ENCODE peak calls at places on chromosomes 7 and 10, in nine cellular contexts. X is breast epithelium; Y is upper lobe of right lung; Q is CD8-positive, alpha-beta T cell; G is H1; P is spleen; Z is IMR-90; R is adrenal gland; D is uterus. N is an unnamed sample.

GRCh38 chr10:93357680-93358079 is 124.5 kb downstream of the MYOF start:
- DNase-seq in X (no peak), Y (no peak), Q (no peak), G (no peak), P (no peak), Z (peak; percentile 32), R (no peak), D (no peak), N (no peak)

GRCh38 chr10:106929291-106929925 is 235.1 kb downstream of the SORCS1 start:
- DNase-seq in X (no peak), Y (no peak), Q (no peak), G (no peak), P (no peak), Z (no peak), R (no peak), D (no peak), N (no peak)

GRCh38 chr10:72762042-72762441 is 70.1 kb downstream of the MCU start:
- DNase-seq in X (no peak), Y (no peak), Q (no peak), G (no peak), P (no peak), Z (no peak), R (no peak), D (no peak), N (no peak)

GRCh38 chr7:66140924-66141323 is 26.3 kb downstream of the CRCP start:
- DNase-seq in X (peak; percentile 65), Y (peak; percentile 74), Q (no peak), G (no peak), P (no peak), Z (peak; percentile 84), R (peak; percentile 88), D (peak; percentile 77), N (no peak)

GRCh38 chr10:21261705-21262285 is 263.7 kb downstream of the SKIDA1 start:
- DNase-seq in X (no peak), Y (no peak), Q (no peak), G (no peak), P (peak; percentile 15), Z (no peak), R (no peak), D (no peak), N (no peak)

GRCh38 chr7:473211-473734 is 46.4 kb downstream of the PDGFA start:
- DNase-seq in X (no peak), Y (peak; percentile 58), Q (no peak), G (peak; percentile 43), P (peak; percentile 66), Z (no peak), R (peak; percentile 10), D (no peak), N (no peak)

GRCh38 chr7:66296555-66296954 is 91.4 kb downstream of the TPST1 start:
- DNase-seq in X (no peak), Y (no peak), Q (no peak), G (no peak), P (no peak), Z (peak; percentile 38), R (no peak), D (no peak), N (no peak)

GRCh38 chr10:100998991-100999741 is 442 bp upstream of the LZTS2 start:
- DNase-seq in X (peak; percentile 86), Y (peak; percentile 93), Q (peak; percentile 76), G (peak; percentile 87), P (peak; percentile 97), Z (peak; percentile 75), R (peak; percentile 77), D (peak; percentile 87), N (peak; percentile 81)

GRCh38 chr7:17774248-17774647 is 166.0 kb downstream of the SNX13 start:
- DNase-seq in X (no peak), Y (no peak), Q (no peak), G (no peak), P (no peak), Z (peak; percentile 91), R (no peak), D (no peak), N (no peak)

GRCh38 chr10:48465860-48466521 is 138.9 kb downstream of the ARHGAP22 start:
- DNase-seq in X (peak; percentile 48), Y (peak; percentile 45), Q (no peak), G (peak; percentile 55), P (no peak), Z (no peak), R (no peak), D (no peak), N (no peak)

GRCh38 chr10:46215426-46215825 is 71.4 kb upstream of the ANTXRL start:
- DNase-seq in X (no peak), Y (peak; percentile 41), Q (no peak), G (peak; percentile 28), P (peak; percentile 42), Z (no peak), R (no peak), D (no peak), N (no peak)

GRCh38 chr10:129963076-129963830 is 821 bp downstream of the EBF3 start:
- DNase-seq in X (no peak), Y (no peak), Q (no peak), G (peak; percentile 65), P (peak; percentile 71), Z (peak; percentile 40), R (no peak), D (peak; percentile 22), N (no peak)

GRCh38 chr7:29921404-29922010 is 68.1 kb downstream of the SCRN1 start:
- DNase-seq in X (no peak), Y (no peak), Q (peak; percentile 32), G (peak; percentile 67), P (no peak), Z (peak; percentile 57), R (peak; percentile 31), D (no peak), N (peak; percentile 20)

GRCh38 chr7:127949670-127950069 is 81.6 kb downstream of the LRRC4 start:
- DNase-seq in X (no peak), Y (no peak), Q (no peak), G (no peak), P (no peak), Z (no peak), R (no peak), D (no peak), N (no peak)

DNA sequence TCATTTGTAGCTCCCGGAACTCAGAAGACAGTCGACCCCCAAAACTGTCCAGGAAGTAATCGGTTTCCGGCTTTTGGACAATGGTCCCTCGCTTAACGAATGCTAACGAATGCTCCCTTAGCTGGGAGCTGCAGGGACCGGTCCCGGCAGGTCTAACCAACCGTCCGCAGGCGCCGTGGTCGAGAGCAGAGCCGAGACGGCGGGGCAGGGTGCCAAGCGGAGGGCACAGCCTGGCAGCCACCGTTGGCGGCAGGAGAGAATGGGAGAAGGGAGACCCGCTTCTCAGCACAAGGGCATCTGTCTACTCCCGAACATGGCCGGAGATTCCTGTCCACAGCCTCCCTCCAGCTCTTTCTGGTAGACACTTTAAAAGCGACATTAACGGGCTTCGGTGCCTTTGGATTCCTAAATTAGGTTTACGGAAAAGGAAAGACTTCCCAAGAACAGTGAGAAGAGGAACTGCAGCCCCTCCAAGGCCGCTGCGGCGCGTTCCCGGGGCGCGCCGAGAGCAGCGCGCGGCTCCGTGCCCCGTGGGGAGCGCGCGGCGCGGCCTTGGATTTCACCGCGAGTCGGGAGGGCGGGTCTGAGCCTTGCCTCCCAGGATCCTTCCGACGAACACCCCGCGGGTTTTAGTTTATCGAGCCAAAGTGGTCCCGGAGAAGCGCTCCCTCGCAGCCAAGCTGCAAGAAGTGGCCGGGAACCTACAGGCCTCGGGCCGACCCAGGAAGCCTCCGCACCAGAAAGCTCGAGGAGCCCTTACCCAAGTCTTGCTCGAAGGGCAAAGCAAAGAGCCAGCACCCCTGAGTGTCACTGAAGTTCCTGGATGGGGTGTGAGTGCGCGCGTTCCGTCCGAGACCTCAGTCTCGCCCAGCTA is 3.6 kb upstream of the TBX20 start:
- DNase-seq in X (no peak), Y (no peak), Q (no peak), G (peak; percentile 69), P (no peak), Z (no peak), R (no peak), D (no peak), N (no peak)
- H3K4me3 ChIP-seq in X (no peak overlapping the region), Y (no peak overlapping the region), Q (no peak overlapping the region), G (peak overlapping the region; percentile 32), P (no peak overlapping the region), Z (no peak overlapping the region), R (no peak overlapping the region), D (no peak overlapping the region), N (no peak overlapping the region)

GRCh38 chr10:71533936-71534335 is 137.2 kb downstream of the CDH23 start:
- DNase-seq in X (no peak), Y (no peak), Q (no peak), G (no peak), P (no peak), Z (no peak), R (no peak), D (no peak), N (no peak)
- TF ChIP-seq CTCF in X (no peak), Y (no peak), Q (no peak), G (no peak), P (no peak), Z (no peak), R (no peak), D (no peak), N (no peak)

DNA sequence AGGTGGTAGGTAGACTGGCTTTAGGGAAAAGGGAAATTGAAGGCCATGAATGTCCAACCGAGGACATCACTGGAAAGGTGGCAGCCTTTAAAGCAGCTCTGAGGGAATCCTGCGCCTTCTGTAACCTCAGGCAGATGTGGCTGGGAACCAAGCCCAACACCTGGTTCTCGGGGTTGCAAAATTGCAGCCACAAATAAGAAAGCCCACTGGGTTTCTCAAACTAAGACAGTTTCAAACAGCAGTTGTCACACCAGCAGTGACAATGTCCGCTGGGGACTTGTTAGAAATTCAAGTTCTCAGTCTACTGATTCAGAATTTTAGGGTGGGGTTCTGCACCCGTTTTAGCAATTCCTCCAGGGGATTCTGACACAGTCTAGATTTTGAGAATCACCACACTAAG is 42.7 kb upstream of the STEAP1B start:
- DNase-seq in X (no peak), Y (no peak), Q (no peak), G (peak; percentile 20), P (no peak), Z (no peak), R (no peak), D (no peak), N (no peak)
- H3K27me3 ChIP-seq in X (no peaks in the 10 kb centered on the region), Y (peaks cover 23% of the 10 kb centered on the region), Q (no peaks in the 10 kb centered on the region), G (no peaks in the 10 kb centered on the region), P (peaks cover 14% of the 10 kb centered on the region), Z (peaks cover 22% of the 10 kb centered on the region), R (peaks cover 2% of the 10 kb centered on the region), D (no peaks in the 10 kb centered on the region), N (no peaks in the 10 kb centered on the region)

DNA sequence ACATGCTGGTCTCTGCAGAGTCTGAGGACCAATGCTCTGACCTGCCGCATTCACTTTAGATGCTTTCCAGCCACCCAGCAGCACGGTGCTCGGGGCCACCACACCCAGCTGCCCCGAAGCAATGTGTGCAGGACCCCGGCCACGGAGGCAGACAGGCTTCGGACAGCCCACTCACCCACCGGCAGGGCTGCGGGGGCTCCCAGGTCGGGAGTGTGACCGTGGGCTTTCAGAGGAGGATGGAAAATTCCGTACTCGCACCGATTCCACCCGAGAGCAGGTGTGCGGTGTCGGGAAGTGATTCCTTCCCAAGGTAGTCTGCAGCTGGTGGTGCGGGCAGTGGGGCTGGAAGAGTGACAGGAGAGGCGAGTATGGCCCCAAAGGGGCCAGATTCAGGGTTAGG is 190.9 kb downstream of the DNAJB6 start:
- DNase-seq in X (peak; percentile 20), Y (peak; percentile 52), Q (peak; percentile 8), G (peak; percentile 39), P (peak; percentile 66), Z (no peak), R (no peak), D (no peak), N (no peak)
- H3K4me3 ChIP-seq in X (no peak overlapping the region), Y (no peak overlapping the region), Q (no peak overlapping the region), G (no peak overlapping the region), P (no peak overlapping the region), Z (no peak overlapping the region), R (no peak overlapping the region), D (no peak overlapping the region), N (no peak overlapping the region)